ENCODE peak calls at places on chromosomes 11 and 22, in four cellular contexts. C is HFF-Myc, V is GM12865, S is IMR-90. E is an unnamed sample.

GRCh38 chr11:31799036-31799793 is 11.9 kb downstream of the PAX6 start:
- DNase-seq in V (no peak), C (no peak), S (no peak), E (no peak)

GRCh38 chr11:128624269-128625170 is 37.2 kb upstream of the ETS1 start:
- DNase-seq in S (no peak), V (peak), C (no peak), E (no peak)

GRCh38 chr11:43243901-43244300 is 67.9 kb upstream of the API5 start:
- DNase-seq in V (no peak), C (no peak), S (no peak), E (no peak)

GRCh38 chr11:17568944-17569343 is 21.9 kb downstream of the OTOG start:
- DNase-seq in S (no peak), V (no peak), C (no peak), E (no peak)

GRCh38 chr11:126135182-126136176 is 72.8 kb upstream of the CDON start:
- DNase-seq in V (no peak), C (no peak), S (no peak), E (peak)

GRCh38 chr11:131684111-131685060 is 314.0 kb downstream of the NTM start:
- DNase-seq in S (no peak), V (no peak), C (no peak), E (no peak)

GRCh38 chr11:102589047-102589459 is 36.1 kb downstream of the MMP20 start:
- DNase-seq in S (no peak), V (peak), C (no peak), E (no peak)

GRCh38 chr22:40764743-40765441 is 54.3 kb downstream of the SLC25A17 start:
- DNase-seq in C (no peak), S (no peak), V (peak), E (no peak)

GRCh38 chr11:112219476-112220232 is 6.6 kb upstream of the PTS start:
- DNase-seq in S (peak), V (peak), C (peak), E (peak)

GRCh38 chr11:120324932-120325810 is at the start of gene TLCD5:
- DNase-seq in S (peak), V (peak), C (no peak), E (peak)

GRCh38 chr22:21684492-21685163 is 18.8 kb downstream of the PPIL2 start:
- DNase-seq in V (no peak), C (no peak), S (no peak), E (no peak)

GRCh38 chr11:125261471-125262087 is 97.0 kb downstream of the PKNOX2 start:
- DNase-seq in V (no peak), S (no peak), C (no peak), E (no peak)

GRCh38 chr11:61334434-61335354 is 1.7 kb downstream of the TKFC start:
- DNase-seq in C (peak), S (peak), V (no peak), E (no peak)

GRCh38 chr11:110075087-110075821 is 17.9 kb upstream of the ZC3H12C start:
- DNase-seq in S (no peak), C (no peak), V (no peak), E (no peak)

GRCh38 chr22:39967103-39967829 is 7.1 kb downstream of the TMA7B start:
- DNase-seq in S (peak), V (no peak), C (no peak), E (no peak)

GRCh38 chr11:70924108-70924507 is 328.3 kb downstream of the SHANK2 start:
- DNase-seq in C (no peak), V (no peak), S (no peak), E (no peak)

GRCh38 chr11:10619281-10619680 is 50.8 kb upstream of the LYVE1 start:
- DNase-seq in C (no peak), V (no peak), S (no peak), E (no peak)

GRCh38 chr11:36411202-36411640 is 98.9 kb downstream of the TRAF6 start:
- DNase-seq in C (no peak), S (no peak), V (peak), E (peak)

GRCh38 chr11:56577621-56578020 is at the start of gene OR5M10:
- DNase-seq in C (no peak), S (no peak), V (no peak), E (no peak)

DNA sequence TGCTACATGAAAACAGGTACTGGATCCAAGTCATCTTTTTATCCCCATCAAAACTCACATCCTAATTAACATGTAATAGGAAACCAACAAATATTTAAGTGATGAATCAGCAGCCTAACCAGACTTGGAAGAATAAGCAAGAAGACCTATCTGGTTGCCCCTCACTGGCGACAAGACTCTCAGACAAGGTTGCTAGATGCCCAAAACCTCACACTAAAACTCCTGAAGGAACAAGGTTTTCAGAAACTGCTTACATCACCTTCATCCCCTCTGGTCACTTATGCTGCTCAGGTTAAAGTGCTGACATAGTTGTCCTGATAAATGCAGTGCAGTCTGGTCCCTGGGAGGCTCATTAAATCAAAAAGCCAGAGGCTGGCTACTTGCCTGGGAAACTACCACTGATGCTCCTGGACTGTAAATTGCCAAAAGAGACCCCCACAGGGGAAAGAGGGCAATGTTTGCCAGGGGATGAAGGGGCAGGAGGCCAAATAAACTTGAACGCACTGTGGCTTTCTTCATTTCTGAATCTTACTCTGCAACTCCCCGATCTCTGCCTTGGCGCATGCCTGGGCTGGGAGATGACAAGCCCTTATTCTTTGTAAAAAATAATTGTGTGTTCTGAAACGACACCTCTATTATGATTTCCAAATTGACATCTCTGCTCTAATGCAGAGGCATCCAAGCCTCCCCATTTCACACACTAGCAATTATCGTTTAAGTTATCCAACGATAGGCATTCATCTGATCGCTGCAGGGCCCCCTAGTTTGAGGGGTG is 72.7 kb downstream of the AMBRA1 start:
- DNase-seq in S (peak), C (peak), V (no peak), E (no peak)
- TF ChIP-seq CTCF in S (no peak), C (no peak), V (no peak), E (no peak)

GRCh38 chr22:36417281-36417686 is 29.5 kb upstream of the MYH9 start:
- DNase-seq in S (peak), C (peak), V (peak), E (no peak)

GRCh38 chr22:36419177-36419911 is 31.6 kb upstream of the MYH9 start:
- DNase-seq in V (peak), S (peak), C (peak), E (peak)

GRCh38 chr22:36422287-36423014 is 34.7 kb upstream of the MYH9 start:
- DNase-seq in S (no peak), C (no peak), V (no peak), E (no peak)

GRCh38 chr22:36423461-36424404 is 36.0 kb upstream of the MYH9 start:
- DNase-seq in S (peak), V (no peak), C (no peak), E (peak)

DNA sequence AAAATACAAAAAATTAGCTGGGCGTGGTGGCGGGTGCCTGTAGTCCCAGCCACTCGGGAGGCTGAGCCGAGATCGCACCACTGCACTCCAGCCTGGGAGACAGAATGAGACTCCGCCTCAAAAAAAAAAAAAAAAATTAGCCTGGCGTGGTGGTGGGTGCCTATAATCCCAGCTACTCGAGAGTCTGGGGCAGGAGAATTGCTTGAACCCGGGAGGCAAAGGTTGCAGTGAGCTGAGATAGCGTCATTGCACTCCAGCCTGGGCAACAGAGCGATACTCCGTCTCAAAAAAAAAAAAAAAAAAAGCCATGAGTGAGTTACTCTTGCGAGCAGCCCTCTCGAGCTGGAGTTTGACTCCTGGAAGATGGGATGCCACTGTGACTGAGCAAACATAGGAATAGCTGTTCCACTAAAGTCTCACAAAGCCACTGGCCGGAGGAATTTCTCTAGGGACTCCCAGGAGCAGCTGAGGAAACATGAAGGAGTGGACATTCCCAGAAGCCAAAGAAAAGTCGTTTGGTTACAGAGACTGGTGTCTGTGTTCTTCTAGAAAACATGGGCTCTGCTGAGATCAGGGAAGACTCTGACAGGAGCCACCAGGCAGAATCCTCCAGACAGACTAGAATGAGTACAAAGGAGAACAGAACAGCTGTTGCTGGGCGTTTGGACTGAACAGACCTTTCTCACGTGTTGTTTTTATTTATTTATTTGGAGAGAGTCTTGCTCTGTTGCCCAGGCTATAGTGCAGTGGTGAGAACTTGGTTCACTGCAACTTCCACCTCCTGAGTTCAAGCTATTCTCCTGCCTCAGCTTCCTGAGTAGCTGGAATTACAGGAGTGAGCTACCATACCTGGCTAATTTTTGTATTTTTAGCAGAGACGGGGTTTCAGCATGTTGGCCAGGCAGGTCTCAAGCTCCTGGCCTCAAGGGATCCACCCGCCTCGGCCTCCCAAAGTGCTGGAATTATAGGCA is 32.4 kb upstream of the MYH9 start:
- DNase-seq in C (no peak), V (no peak), S (no peak), E (no peak)
- TF ChIP-seq CTCF in C (no peak), V (no peak), S (no peak), E (no peak)

GRCh38 chr11:66139817-66140216 is 69.7 kb downstream of the PACS1 start:
- DNase-seq in S (no peak), C (no peak), V (no peak), E (no peak)
- TF ChIP-seq CTCF in S (no peak), C (no peak), V (no peak), E (no peak)

DNA sequence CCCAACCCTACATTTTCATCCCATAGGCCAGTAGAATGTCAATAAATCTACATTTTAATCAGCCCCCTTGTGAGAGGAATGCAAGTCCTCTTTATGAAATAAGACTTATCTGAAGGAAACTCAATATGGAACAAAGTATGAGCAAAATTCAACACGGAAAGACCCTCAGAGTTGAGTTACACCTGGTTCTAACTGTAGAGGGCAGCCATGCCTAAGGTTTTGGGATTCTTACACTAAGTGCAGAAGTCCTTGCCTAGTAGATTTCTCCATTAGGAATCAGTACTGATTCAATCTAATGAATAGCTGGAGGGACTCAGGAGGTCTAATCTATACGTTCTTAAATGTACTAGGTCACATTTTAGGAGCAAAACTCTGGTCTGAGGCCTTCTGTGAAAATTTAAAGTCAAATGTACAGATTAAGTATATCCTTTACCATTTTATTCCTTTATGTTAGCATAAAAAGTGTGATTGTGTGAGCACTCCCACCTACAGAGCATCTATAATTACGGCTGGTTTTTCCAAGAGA is 904.5 kb downstream of the DLG2 start:
- DNase-seq in S (no peak), C (no peak), V (no peak), E (peak)
- TF ChIP-seq CTCF in S (no peak), C (no peak), V (no peak), E (no peak)

GRCh38 chr11:73173755-73174494 is 31.8 kb upstream of the FCHSD2 start:
- DNase-seq in C (no peak), S (peak), V (peak), E (no peak)
- TF ChIP-seq CTCF in C (no peak), S (no peak), V (no peak), E (peak)

GRCh38 chr11:8365542-8365941 is 101.9 kb upstream of the LMO1 start:
- DNase-seq in C (no peak), S (no peak), V (no peak), E (no peak)
- TF ChIP-seq CTCF in C (no peak), S (no peak), V (peak), E (no peak)

DNA sequence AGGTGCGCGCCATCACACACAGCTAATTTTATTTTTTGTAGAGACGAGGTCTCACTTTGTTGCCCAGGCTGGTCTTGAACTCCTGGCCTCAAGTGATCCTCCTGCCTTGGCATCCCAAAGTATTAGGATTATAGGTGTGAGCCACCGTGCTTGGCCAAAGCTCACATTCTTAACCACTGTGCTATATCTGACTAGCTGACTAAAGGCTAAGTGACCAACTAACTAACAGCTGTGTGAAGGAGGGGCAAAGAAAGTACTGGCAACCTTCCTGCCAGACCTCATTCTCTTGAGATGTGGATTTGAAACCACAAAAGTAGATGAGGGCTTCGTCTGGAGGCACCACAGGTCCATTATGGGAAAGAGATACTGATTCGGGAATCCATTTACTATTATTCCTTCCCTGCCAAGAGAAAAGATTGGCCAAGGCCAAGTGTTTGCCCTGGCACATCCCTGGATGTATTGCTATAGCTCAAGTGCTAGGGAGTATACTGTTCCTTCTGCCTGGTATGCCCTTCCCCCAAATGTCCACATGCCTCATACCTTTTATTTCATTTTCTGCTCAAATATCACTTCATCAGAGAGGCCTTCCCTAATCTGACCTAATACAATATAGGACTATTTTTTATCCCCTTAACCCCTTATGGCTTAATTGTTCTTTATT is 52.7 kb upstream of the RRM1 start:
- DNase-seq in S (peak), V (no peak), C (no peak), E (no peak)
- TF ChIP-seq CTCF in S (no peak), V (no peak), C (no peak), E (no peak)

GRCh38 chr22:47810505-47811500 is 1048.4 kb downstream of the TBC1D22A start:
- DNase-seq in C (no peak), V (no peak), S (no peak), E (no peak)

GRCh38 chr22:47807506-47807905 is 1045.1 kb downstream of the TBC1D22A start:
- DNase-seq in V (no peak), S (no peak), C (no peak), E (no peak)

GRCh38 chr22:47806894-47807293 is 1044.4 kb downstream of the TBC1D22A start:
- DNase-seq in V (no peak), C (no peak), S (no peak), E (no peak)

GRCh38 chr22:47808886-47809620 is 1046.6 kb downstream of the TBC1D22A start:
- DNase-seq in C (no peak), V (no peak), S (no peak), E (no peak)

DNA sequence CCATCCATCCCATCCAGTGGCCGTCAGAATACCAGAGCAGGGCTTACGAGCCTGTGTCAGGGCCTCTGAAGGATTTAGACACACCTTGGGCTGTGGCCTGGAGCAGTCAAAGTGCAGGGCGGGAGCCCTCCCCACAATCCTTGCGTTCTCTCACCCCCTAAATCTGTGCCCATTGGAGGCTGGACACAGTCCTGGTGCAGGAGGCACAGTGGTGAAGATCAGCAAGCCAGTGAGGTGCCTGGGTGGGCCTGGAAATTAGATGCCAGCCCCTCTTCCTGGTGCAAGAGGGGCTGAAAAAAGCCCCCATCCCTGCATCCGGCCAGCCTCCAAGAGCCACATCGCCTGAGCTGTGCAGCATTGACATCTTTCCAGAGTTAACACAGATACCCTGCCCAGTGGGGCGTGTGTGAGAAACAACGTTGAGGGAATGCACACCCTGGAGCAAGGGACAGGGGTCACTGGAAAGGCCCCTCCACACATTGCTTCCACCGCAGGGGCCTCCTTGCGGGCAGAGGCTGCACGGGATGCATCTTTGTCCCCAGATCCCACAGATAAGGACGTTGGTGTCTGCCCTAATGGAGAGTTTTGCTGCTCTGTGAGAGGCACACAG is 1045.9 kb downstream of the TBC1D22A start:
- DNase-seq in S (no peak), V (no peak), C (no peak), E (no peak)
- TF ChIP-seq CTCF in S (no peak), V (no peak), C (no peak), E (no peak)

E was measured in cardiac muscle cell.